ENCODE peak calls at places on chromosomes 4 and X, in four cellular contexts. One of them, this sample, is unnamed.

GRCh38 chrX:120269379-120270035 is 18.9 kb downstream of the ZBTB33 start:
- DNase-seq in IMR-90: no peak
- DNase-seq in psoas muscle: no peak
- DNase-seq in endothelial cell of umbilical vein: no peak
- DNase-seq in this sample: no peak

GRCh38 chr4:26022346-26022891 is 108.4 kb downstream of the SMIM20 start:
- DNase-seq in IMR-90: peak; percentile 80
- DNase-seq in psoas muscle: no peak
- DNase-seq in endothelial cell of umbilical vein: peak; percentile 45
- DNase-seq in this sample: peak; percentile 89

GRCh38 chr4:62450740-62451139 is 1250.6 kb downstream of the ADGRL3 start:
- DNase-seq in IMR-90: no peak
- DNase-seq in endothelial cell of umbilical vein: no peak
- DNase-seq in psoas muscle: no peak
- DNase-seq in this sample: no peak

GRCh38 chr4:40337081-40337480 is 1.9 kb downstream of the CHRNA9 start:
- DNase-seq in IMR-90: no peak
- DNase-seq in psoas muscle: no peak
- DNase-seq in endothelial cell of umbilical vein: no peak
- DNase-seq in this sample: no peak

GRCh38 chrX:40083979-40084359 is 13.8 kb downstream of the BCOR start:
- DNase-seq in endothelial cell of umbilical vein: no peak
- DNase-seq in IMR-90: no peak
- DNase-seq in psoas muscle: peak; percentile 34
- DNase-seq in this sample: no peak

GRCh38 chrX:80808854-80809493 is 703 bp downstream of the BRWD3 start:
- DNase-seq in IMR-90: no peak
- DNase-seq in psoas muscle: no peak
- DNase-seq in endothelial cell of umbilical vein: peak; percentile 13
- DNase-seq in this sample: no peak

GRCh38 chrX:130393451-130394074 is 8.1 kb upstream of the GPR119 start:
- DNase-seq in endothelial cell of umbilical vein: peak; percentile 50
- DNase-seq in IMR-90: peak; percentile 45
- DNase-seq in psoas muscle: no peak
- DNase-seq in this sample: peak; percentile 43

GRCh38 chr4:152500798-152501434 is 35.0 kb downstream of the FBXW7 start:
- DNase-seq in psoas muscle: no peak
- DNase-seq in endothelial cell of umbilical vein: peak; percentile 84
- DNase-seq in IMR-90: peak; percentile 93
- DNase-seq in this sample: peak; percentile 83

GRCh38 chrX:118545510-118545909 is 49.9 kb downstream of the DOCK11 start:
- DNase-seq in psoas muscle: no peak
- DNase-seq in IMR-90: peak; percentile 31
- DNase-seq in endothelial cell of umbilical vein: no peak
- DNase-seq in this sample: peak; percentile 26

GRCh38 chrX:108001218-108001814 is 19.1 kb upstream of the TEX13B start:
- DNase-seq in endothelial cell of umbilical vein: peak; percentile 34
- DNase-seq in IMR-90: peak; percentile 36
- DNase-seq in psoas muscle: no peak
- DNase-seq in this sample: peak; percentile 53
- TF ChIP-seq CTCF in endothelial cell of umbilical vein: peak; percentile 35
- TF ChIP-seq CTCF in IMR-90: peak; percentile 37
- TF ChIP-seq CTCF in psoas muscle: peak; percentile 48
- TF ChIP-seq CTCF in this sample: peak; percentile 70

GRCh38 chrX:107448625-107449468 is 605 bp upstream of the FRMPD3 start:
- DNase-seq in psoas muscle: no peak
- DNase-seq in endothelial cell of umbilical vein: no peak
- DNase-seq in IMR-90: no peak
- DNase-seq in this sample: no peak
- TF ChIP-seq CTCF in psoas muscle: no peak
- TF ChIP-seq CTCF in endothelial cell of umbilical vein: no peak
- TF ChIP-seq CTCF in IMR-90: no peak
- TF ChIP-seq CTCF in this sample: no peak

DNA sequence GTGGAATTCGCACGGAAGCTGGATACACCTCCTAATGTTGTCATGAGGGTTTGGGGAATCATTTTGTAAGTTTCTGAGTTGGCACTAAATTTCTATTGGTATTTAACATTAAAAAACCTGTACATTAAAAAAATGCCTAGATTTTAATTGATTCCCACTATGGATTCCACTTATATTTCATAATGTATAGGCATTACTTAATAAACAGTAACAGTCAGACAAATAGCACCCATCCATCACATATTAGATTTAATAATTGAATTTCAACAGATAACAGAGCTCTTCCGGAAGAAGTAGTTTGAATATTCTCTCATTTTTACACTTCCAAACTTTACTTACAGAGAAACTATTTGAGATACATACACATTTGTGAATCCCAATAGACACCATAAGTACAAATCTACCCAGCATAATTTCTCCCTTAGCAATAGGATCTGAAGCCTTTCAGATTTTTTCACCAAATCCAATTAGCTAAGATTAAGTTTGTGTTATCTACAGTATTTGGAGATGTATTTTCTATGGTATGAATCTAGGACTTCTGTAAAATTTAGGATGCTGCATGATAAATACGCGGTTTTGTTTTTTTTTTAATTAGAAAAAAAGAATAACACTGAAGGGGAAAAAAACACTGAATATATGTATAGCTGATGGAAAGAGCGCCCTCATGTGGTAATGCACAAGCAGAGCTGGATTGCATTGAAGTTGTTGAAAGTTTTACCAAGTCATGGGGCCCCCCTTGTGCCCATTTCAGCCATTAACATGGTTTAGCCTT is 12.2 kb upstream of the ODAM start:
- DNase-seq in endothelial cell of umbilical vein: peak; percentile 53
- DNase-seq in IMR-90: peak; percentile 48
- DNase-seq in psoas muscle: no peak
- DNase-seq in this sample: no peak
- TF ChIP-seq CTCF in endothelial cell of umbilical vein: peak; percentile 72
- TF ChIP-seq CTCF in IMR-90: peak; percentile 66
- TF ChIP-seq CTCF in psoas muscle: peak; percentile 9
- TF ChIP-seq CTCF in this sample: peak; percentile 57

GRCh38 chr4:28463184-28463690 is 1602.6 kb downstream of the STIM2 start:
- DNase-seq in psoas muscle: no peak
- DNase-seq in IMR-90: peak; percentile 9
- DNase-seq in endothelial cell of umbilical vein: no peak
- DNase-seq in this sample: no peak

GRCh38 chr4:28464823-28465222 is 1604.2 kb downstream of the STIM2 start:
- DNase-seq in IMR-90: no peak
- DNase-seq in endothelial cell of umbilical vein: no peak
- DNase-seq in psoas muscle: no peak
- DNase-seq in this sample: no peak

DNA sequence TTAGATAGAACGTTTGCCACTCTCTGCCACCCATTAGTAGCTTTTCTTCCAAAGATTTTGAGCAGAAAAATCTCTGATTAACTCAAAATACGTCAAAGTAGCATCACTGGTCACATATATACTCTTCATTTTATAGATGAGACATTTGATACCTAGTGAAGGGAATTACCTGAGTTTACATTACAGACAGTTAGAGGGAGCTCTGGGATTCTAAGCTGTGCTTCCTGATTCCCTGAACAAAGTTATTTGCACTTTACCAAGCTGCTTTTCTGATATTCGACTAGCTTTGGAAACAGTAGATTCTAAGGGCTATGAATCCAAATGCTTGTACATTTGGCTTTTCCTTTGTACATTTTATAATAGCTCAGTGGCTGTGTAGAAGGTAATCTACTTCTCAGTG is 1602.1 kb downstream of the STIM2 start:
- DNase-seq in endothelial cell of umbilical vein: no peak
- DNase-seq in IMR-90: peak; percentile 4
- DNase-seq in psoas muscle: no peak
- DNase-seq in this sample: no peak
- TF ChIP-seq CTCF in endothelial cell of umbilical vein: no peak
- TF ChIP-seq CTCF in IMR-90: no peak
- TF ChIP-seq CTCF in psoas muscle: no peak
- TF ChIP-seq CTCF in this sample: peak; percentile 39

GRCh38 chr4:145732895-145733880 is 53.2 kb downstream of the C4orf51 start:
- DNase-seq in psoas muscle: peak; percentile 97
- DNase-seq in endothelial cell of umbilical vein: peak; percentile 97
- DNase-seq in IMR-90: peak; percentile 89
- DNase-seq in this sample: peak; percentile 88
- TF ChIP-seq CTCF in psoas muscle: peak; percentile 11
- TF ChIP-seq CTCF in endothelial cell of umbilical vein: no peak
- TF ChIP-seq CTCF in IMR-90: no peak
- TF ChIP-seq CTCF in this sample: no peak

GRCh38 chrX:54920610-54921426 is at the start of gene TRO:
- DNase-seq in endothelial cell of umbilical vein: no peak
- DNase-seq in IMR-90: peak; percentile 10
- DNase-seq in psoas muscle: no peak
- DNase-seq in this sample: no peak
- TF ChIP-seq CTCF in endothelial cell of umbilical vein: no peak
- TF ChIP-seq CTCF in IMR-90: peak; percentile 27
- TF ChIP-seq CTCF in psoas muscle: no peak
- TF ChIP-seq CTCF in this sample: peak; percentile 22

GRCh38 chrX:147800663-147801062 is 111.1 kb upstream of the FMR1 start:
- DNase-seq in endothelial cell of umbilical vein: no peak
- DNase-seq in IMR-90: no peak
- DNase-seq in psoas muscle: no peak
- DNase-seq in this sample: no peak

GRCh38 chrX:147803948-147804347 is 107.8 kb upstream of the FMR1 start:
- DNase-seq in psoas muscle: no peak
- DNase-seq in IMR-90: no peak
- DNase-seq in endothelial cell of umbilical vein: no peak
- DNase-seq in this sample: no peak
- TF ChIP-seq CTCF in psoas muscle: no peak
- TF ChIP-seq CTCF in IMR-90: no peak
- TF ChIP-seq CTCF in endothelial cell of umbilical vein: no peak
- TF ChIP-seq CTCF in this sample: peak; percentile 18